ENCODE peak calls at places on chromosomes 4 and X, in six cellular contexts. Y is NCI-H1930; O is NCI-H146; G is stimulated activated CD8-positive, alpha-beta memory T cell treated with anti-CD3 and anti-CD28 coated beads, Interleukin-4, amount 100 ng/mL, for 4 hours; I is amniotic stem cell; R is H54. U is an unnamed sample.

GRCh38 chrX:153646620-153647373 is at the start of gene DUSP9:
- DNase-seq in Y (no peak), R (no peak), O (peak), G (no peak), I (no peak), U (no peak)

GRCh38 chr4:186981161-186981560 is 257.5 kb upstream of the FAT1 start:
- DNase-seq in G (no peak), R (no peak), Y (no peak), O (no peak), I (no peak), U (no peak)

GRCh38 chr4:142265536-142265935 is 580.6 kb downstream of the INPP4B start:
- DNase-seq in G (no peak), I (no peak), R (no peak), Y (no peak), O (no peak), U (no peak)

GRCh38 chr4:128573781-128574508 is 235.6 kb upstream of the JADE1 start:
- DNase-seq in O (no peak), Y (no peak), I (peak), G (no peak), R (peak), U (peak)

GRCh38 chr4:82780398-82781231 is 18.0 kb downstream of the SCD5 start:
- DNase-seq in R (no peak), G (no peak), O (peak), I (no peak), Y (no peak), U (no peak)

GRCh38 chrX:53716328-53717088 is 30.0 kb upstream of the HUWE1 start:
- DNase-seq in O (no peak), G (no peak), I (no peak), Y (no peak), R (no peak), U (peak)

GRCh38 chr4:168710353-168710946 is 213.6 kb downstream of the PALLD start:
- DNase-seq in O (no peak), Y (no peak), I (peak), R (no peak), G (no peak), U (no peak)

GRCh38 chr4:121454251-121454979 is 73.6 kb upstream of the QRFPR start:
- DNase-seq in Y (no peak), R (no peak), O (no peak), G (no peak), I (no peak), U (no peak)

GRCh38 chrX:72110051-72110926 is 21.4 kb downstream of the RTL5 start:
- DNase-seq in O (no peak), R (no peak), I (no peak), Y (no peak), G (no peak), U (no peak)

GRCh38 chr4:15755321-15755750 is 22.8 kb upstream of the CD38 start:
- DNase-seq in Y (no peak), G (no peak), I (no peak), R (no peak), O (no peak), U (peak)

GRCh38 chr4:71210831-71211230 is 128.0 kb upstream of the SLC4A4 start:
- DNase-seq in Y (no peak), G (no peak), O (no peak), I (no peak), R (no peak), U (no peak)

GRCh38 chr4:54189140-54189539 is 40.0 kb upstream of the PDGFRA start:
- DNase-seq in R (no peak), G (no peak), O (no peak), Y (no peak), I (no peak), U (no peak)

GRCh38 chr4:52107745-52108144 is 56.6 kb downstream of the SPATA18 start:
- DNase-seq in R (no peak), G (no peak), I (no peak), O (no peak), Y (no peak), U (no peak)

GRCh38 chr4:71930459-71930858 is 101.3 kb upstream of the NPFFR2 start:
- DNase-seq in I (no peak), G (no peak), R (no peak), O (no peak), Y (no peak), U (no peak)

GRCh38 chrX:7073336-7073735 is 74.2 kb upstream of the STS start:
- DNase-seq in G (no peak), O (no peak), I (no peak), Y (no peak), R (no peak), U (no peak)

GRCh38 chrX:84187501-84188319 is at the start of gene RPS6KA6:
- DNase-seq in I (no peak), O (peak), Y (no peak), G (no peak), R (no peak), U (no peak)

GRCh38 chr4:149291463-149291862 is 524.2 kb downstream of the IQCM start:
- DNase-seq in G (no peak), R (no peak), O (no peak), I (no peak), Y (no peak), U (no peak)

GRCh38 chr4:2057382-2058065 is 1.6 kb upstream of the NAT8L start:
- DNase-seq in Y (no peak), O (no peak), R (no peak), G (no peak), I (no peak), U (no peak)

GRCh38 chr4:106369456-106370060 is 980 bp upstream of the GIMD1 start:
- DNase-seq in G (no peak), Y (peak), I (peak), R (no peak), O (peak), U (peak)

GRCh38 chrX:32871636-32872035 is 339.7 kb downstream of the DMD start:
- DNase-seq in R (no peak), I (no peak), Y (no peak), G (no peak), O (no peak), U (no peak)

GRCh38 chrX:49773993-49774392 is 55.1 kb upstream of the PAGE4 start:
- DNase-seq in G (no peak), Y (no peak), R (no peak), I (no peak), O (no peak), U (no peak)

GRCh38 chrX:102345916-102346315 is 93.9 kb downstream of the NXF2B start:
- DNase-seq in Y (no peak), G (peak), R (peak), O (no peak), I (no peak), U (no peak)

GRCh38 chrX:43655151-43655676 is 885 bp upstream of the MAOA start:
- DNase-seq in G (no peak), R (no peak), I (peak), O (no peak), Y (no peak), U (no peak)

GRCh38 chr4:2138846-2139500 is 79.8 kb downstream of the NAT8L start:
- DNase-seq in Y (no peak), O (no peak), R (no peak), I (no peak), G (no peak), U (no peak)

GRCh38 chrX:9327086-9327746 is 137.6 kb upstream of the TBL1X start:
- DNase-seq in G (no peak), I (no peak), O (no peak), Y (no peak), R (no peak), U (no peak)

GRCh38 chr4:10746371-10747143 is 62.0 kb upstream of the CLNK start:
- DNase-seq in I (no peak), O (no peak), G (no peak), Y (no peak), R (no peak), U (no peak)

GRCh38 chr4:118942465-118942864 is 53.8 kb downstream of the SYNPO2 start:
- DNase-seq in G (no peak), Y (no peak), I (no peak), R (no peak), O (no peak), U (peak)

U was measured in T1000.